ENCODE peak calls at places on chromosomes 11 and 22, in four cellular contexts. C is A549, I is SK-N-SH, E is GM23338. K is an unnamed sample.

GRCh38 chr11:118619444-118620205 is 12.2 kb downstream of the PHLDB1 start:
- DNase-seq in E (no peak), I (no peak), C (no peak), K (no peak)

GRCh38 chr22:29114392-29114791 is 41.6 kb downstream of the KREMEN1 start:
- DNase-seq in C (no peak), I (no peak), E (no peak), K (no peak)

GRCh38 chr11:117684731-117685130 is 112.3 kb downstream of the DSCAML1 start:
- DNase-seq in C (no peak), I (no peak), E (no peak), K (no peak)

GRCh38 chr11:33449798-33450197 is 192.6 kb downstream of the HIPK3 start:
- DNase-seq in E (no peak), I (no peak), C (no peak), K (no peak)

GRCh38 chr11:25758145-25758661 is 573.7 kb upstream of the ANO3 start:
- DNase-seq in C (no peak), I (no peak), E (no peak), K (no peak)

GRCh38 chr11:28606930-28607329 is 498.7 kb downstream of the METTL15 start:
- DNase-seq in E (peak), C (no peak), I (no peak), K (no peak)

GRCh38 chr11:99822846-99823565 is 802.3 kb downstream of the CNTN5 start:
- DNase-seq in C (no peak), I (no peak), E (no peak), K (no peak)

GRCh38 chr22:28009272-28009827 is 90.3 kb upstream of the PITPNB start:
- DNase-seq in E (peak), I (peak), C (peak), K (peak)

GRCh38 chr11:63915961-63916836 is 765 bp downstream of the RCOR2 start:
- DNase-seq in I (peak), E (peak), C (peak), K (peak)

GRCh38 chr11:64384981-64385952 is 26.3 kb downstream of the RPS6KA4 start:
- DNase-seq in C (no peak), E (no peak), I (no peak), K (no peak)

GRCh38 chr11:46119053-46119351 is 2.3 kb downstream of the PHF21A start:
- DNase-seq in C (no peak), E (no peak), I (no peak), K (no peak)

GRCh38 chr22:26487996-26488395 is 4.3 kb downstream of the SRRD start:
- DNase-seq in C (no peak), E (no peak), I (no peak), K (no peak)

GRCh38 chr11:69942333-69942820 is 123.2 kb upstream of the FGF3 start:
- DNase-seq in C (no peak), I (no peak), E (no peak), K (no peak)

GRCh38 chr22:29773233-29773632 is 6.1 kb downstream of the UQCR10 start:
- DNase-seq in E (no peak), I (no peak), C (peak), K (no peak)

GRCh38 chr11:22304337-22304961 is 33.7 kb upstream of the SLC17A6 start:
- DNase-seq in C (peak), E (peak), I (peak), K (peak)

GRCh38 chr11:133697161-133697560 is 148.2 kb downstream of the SPATA19 start:
- DNase-seq in E (no peak), C (no peak), I (no peak), K (no peak)

GRCh38 chr22:50474711-50475651 is at the start of gene SBF1:
- DNase-seq in C (peak), I (peak), E (peak), K (peak)

GRCh38 chr11:57567210-57567511 is 311 bp downstream of the UBE2L6 start:
- DNase-seq in I (no peak), C (no peak), E (no peak), K (no peak)

GRCh38 chr22:46626911-46627805 is 7.0 kb downstream of the GRAMD4 start:
- DNase-seq in E (peak), I (no peak), C (no peak), K (peak)

GRCh38 chr11:100682247-100682969 is 4.7 kb upstream of the ARHGAP42 start:
- DNase-seq in E (peak), I (no peak), C (no peak), K (no peak)

GRCh38 chr22:23784215-23784732 is 2.5 kb upstream of the SMARCB1 start:
- DNase-seq in C (no peak), E (no peak), I (no peak), K (no peak)

GRCh38 chr11:114147389-114148382 is 88.2 kb downstream of the ZBTB16 start:
- DNase-seq in I (no peak), C (no peak), E (no peak), K (peak)

DNA sequence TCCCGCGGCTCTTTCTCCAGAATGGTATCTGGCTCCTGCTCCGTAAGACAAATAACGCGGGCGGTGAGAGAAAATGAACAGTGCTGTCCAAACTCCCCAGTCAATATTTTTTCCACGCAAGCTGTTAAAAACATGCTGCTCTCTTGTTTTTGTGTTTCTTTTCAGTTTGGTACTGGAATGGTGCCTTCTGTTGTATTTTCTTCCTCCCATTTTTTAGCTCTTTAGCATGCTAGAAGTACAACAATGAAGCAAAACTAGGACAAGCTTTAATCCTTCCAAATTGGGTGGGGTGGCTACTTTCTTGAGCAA is 599 bp upstream of the PPP2R1B start:
- DNase-seq in E (no peak), C (no peak), I (no peak), K (no peak)
- TF ChIP-seq REST in E (no peak), C (no peak), I (no peak), K (no peak)

GRCh38 chr11:86706341-86707131 is 34.1 kb upstream of the ME3 start:
- DNase-seq in I (no peak), C (no peak), E (no peak), K (peak)

GRCh38 chr11:86702387-86702983 is 30.1 kb upstream of the ME3 start:
- DNase-seq in I (no peak), E (peak), C (no peak), K (no peak)

GRCh38 chr11:86708671-86709070 is 36.3 kb upstream of the ME3 start:
- DNase-seq in C (no peak), E (no peak), I (no peak), K (no peak)

GRCh38 chr11:86704710-86705109 is 32.3 kb upstream of the ME3 start:
- DNase-seq in C (no peak), I (no peak), E (no peak), K (no peak)

GRCh38 chr11:86703992-86704391 is 31.6 kb upstream of the ME3 start:
- DNase-seq in C (no peak), E (no peak), I (no peak), K (no peak)
- TF ChIP-seq REST in C (no peak), E (no peak), I (no peak), K (no peak)

GRCh38 chr11:131392528-131393255 is 22.3 kb downstream of the NTM start:
- DNase-seq in I (no peak), C (no peak), E (peak), K (no peak)

GRCh38 chr11:131386408-131386807 is 16.0 kb downstream of the NTM start:
- DNase-seq in I (no peak), C (no peak), E (no peak), K (no peak)

GRCh38 chr11:131385763-131386394 is 15.5 kb downstream of the NTM start:
- DNase-seq in C (no peak), I (no peak), E (no peak), K (no peak)

GRCh38 chr11:131389582-131389981 is 19.2 kb downstream of the NTM start:
- DNase-seq in E (no peak), I (no peak), C (no peak), K (no peak)

GRCh38 chr11:131391161-131391560 is 20.7 kb downstream of the NTM start:
- DNase-seq in E (no peak), C (no peak), I (no peak), K (no peak)
- TF ChIP-seq REST in E (no peak), C (no peak), I (no peak), K (no peak)

DNA sequence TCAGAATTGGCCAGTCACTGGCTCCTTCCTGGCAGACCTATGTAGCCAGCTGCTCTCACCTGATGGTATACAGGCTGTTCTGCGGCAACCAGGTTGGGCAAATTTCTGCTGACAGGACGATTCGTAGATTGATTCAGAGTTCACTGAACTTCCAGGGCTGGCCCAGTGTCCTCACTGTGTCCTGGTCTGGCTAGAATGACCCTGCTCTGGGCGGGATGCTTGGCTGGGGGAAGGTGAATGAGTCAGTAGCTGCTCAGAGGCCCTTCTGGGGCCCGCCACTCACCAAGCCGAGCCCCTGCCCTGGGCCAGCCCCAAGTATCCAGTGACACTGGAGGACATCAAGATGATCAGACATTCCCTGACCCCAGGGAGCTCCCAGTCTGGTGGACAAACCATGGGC is 62.9 kb upstream of the WNT11 start:
- DNase-seq in I (no peak), E (no peak), C (no peak), K (no peak)
- TF ChIP-seq REST in I (no peak), E (no peak), C (no peak), K (no peak)

K was measured in K562.